ENCODE peak calls at places on chromosomes 5 and 9, in ten cellular contexts. V is smooth muscle cell of the brain vasculature; H is activated CD4-positive, alpha-beta T cell treated with anti-CD3 and anti-CD28 coated beads, Interleukin-2, amount 50 U/mL, for 1 hour; Y is AG08396; T is head of caudate nucleus; K is stimulated activated naive CD8-positive, alpha-beta T cell treated with anti-CD3 and anti-CD28 coated beads, Interleukin-15, Interleukin-2, amounts not matched to agents 100 U/mL and 50 U/mL, for 24 hours; M is anterior cingulate cortex; W is non-pigmented ciliary epithelial cell; F is stimulated activated CD8-positive, alpha-beta memory T cell treated with anti-CD3 and anti-CD28 coated beads, Interleukin-2, amount 100 ng/mL, for 1 hour; S is substantia nigra. D is an unnamed sample.

GRCh38 chr5:82259172-82259800 is 18.9 kb downstream of the RPS23 start:
- DNase-seq in M (no peak), Y (no peak), H (no peak), V (peak; percentile 4), F (no peak), S (no peak), T (no peak), W (peak; percentile 13), K (no peak), D (peak; percentile 53)

GRCh38 chr5:76256116-76256889 is 146.8 kb upstream of the IQGAP2 start:
- DNase-seq in K (peak; percentile 48), T (peak; percentile 45), V (peak; percentile 20), M (peak; percentile 22), H (peak; percentile 48), W (peak; percentile 38), F (peak; percentile 27), Y (peak; percentile 67), S (peak; percentile 41), D (peak; percentile 85)

GRCh38 chr9:135907006-135907434 is 326 bp downstream of the CAMSAP1 start:
- DNase-seq in S (no peak), H (no peak), M (no peak), K (no peak), Y (peak; percentile 61), T (no peak), W (no peak), F (no peak), V (no peak), D (no peak)

GRCh38 chr9:136336156-136336860 is 9.0 kb downstream of the GPSM1 start:
- DNase-seq in S (no peak), T (no peak), W (no peak), F (no peak), H (no peak), V (no peak), M (no peak), K (no peak), Y (peak; percentile 69), D (no peak)

GRCh38 chr9:129146441-129146933 is 31.6 kb downstream of the IER5L start:
- DNase-seq in Y (no peak), T (peak; percentile 20), V (no peak), H (no peak), S (peak; percentile 67), F (no peak), M (peak; percentile 29), W (no peak), K (no peak), D (peak; percentile 47)

GRCh38 chr5:174409971-174410370 is 314.4 kb upstream of the MSX2 start:
- DNase-seq in W (no peak), T (no peak), H (no peak), S (no peak), M (no peak), V (no peak), K (no peak), F (no peak), Y (no peak), D (no peak)

GRCh38 chr5:171477101-171477500 is 57.7 kb downstream of the FGF18 start:
- DNase-seq in S (no peak), M (no peak), W (no peak), T (no peak), K (no peak), V (no peak), Y (no peak), F (no peak), H (no peak), D (no peak)

GRCh38 chr5:94793113-94793815 is 174.8 kb downstream of the SLF1 start:
- DNase-seq in K (peak; percentile 22), W (peak; percentile 97), Y (peak; percentile 62), S (no peak), V (no peak), T (no peak), H (no peak), F (no peak), M (no peak), D (no peak)

GRCh38 chr9:96553070-96553469 is 66.6 kb downstream of the CDC14B start:
- DNase-seq in V (no peak), K (no peak), F (no peak), W (peak; percentile 48), T (no peak), H (no peak), M (no peak), Y (peak; percentile 59), S (no peak), D (no peak)

GRCh38 chr9:92763721-92764380 is 782 bp downstream of the BICD2 start:
- DNase-seq in S (peak; percentile 35), T (no peak), V (no peak), M (no peak), F (peak; percentile 12), Y (peak; percentile 56), K (peak; percentile 56), H (peak; percentile 14), W (no peak), D (no peak)

GRCh38 chr9:107480386-107480789 is 9.2 kb downstream of the KLF4 start:
- DNase-seq in K (no peak), M (no peak), H (no peak), Y (peak; percentile 59), V (no peak), F (no peak), T (no peak), S (no peak), W (no peak), D (no peak)

GRCh38 chr9:101176384-101176783 is 147.9 kb downstream of the PLPPR1 start:
- DNase-seq in M (no peak), V (no peak), T (no peak), H (no peak), K (peak; percentile 5), S (no peak), Y (no peak), W (no peak), F (no peak), D (no peak)

GRCh38 chr9:126956929-126957686 is 42.5 kb downstream of the RALGPS1 start:
- DNase-seq in T (no peak), M (no peak), Y (peak; percentile 36), K (no peak), F (no peak), H (no peak), V (no peak), W (peak; percentile 40), S (no peak), D (peak; percentile 19)

GRCh38 chr5:57844410-57844809 is 361.8 kb upstream of the ACTBL2 start:
- DNase-seq in V (no peak), H (no peak), M (no peak), Y (no peak), S (no peak), W (no peak), T (no peak), K (no peak), F (no peak), D (no peak)

D was measured in pons.